ENCODE peak calls at places on chromosomes 12 and 14, in ten cellular contexts. P is SK-N-SH; U is A549; D is neuronal stem cell; Y is spleen; S is mesenchymal stem cell; G is CD8-positive, alpha-beta memory T cell; W is OCI-LY7; B is fibroblast of lung; K is effector memory CD4-positive, alpha-beta T cell. R is an unnamed sample. For H3K9me3, the result is how much of the 10 kb centered on the place peaks cover.

GRCh38 chr12:1630081-1630826 is 1.2 kb downstream of the WNT5B start:
- DNase-seq in P (peak), U (peak), D (no peak), Y (peak), S (peak), G (no peak), W (peak), B (no peak), K (no peak), R (no peak)

GRCh38 chr12:92988622-92989130 is 59.6 kb upstream of the EEA1 start:
- DNase-seq in P (no peak), U (no peak), D (no peak), Y (no peak), S (no peak), G (no peak), W (no peak), B (no peak), K (no peak), R (no peak)

GRCh38 chr14:53670701-53671100 is 285.9 kb downstream of the BMP4 start:
- DNase-seq in P (no peak), U (peak), D (no peak), Y (no peak), S (peak), G (no peak), W (no peak), B (peak), K (no peak), R (no peak)

GRCh38 chr12:30330565-30330964 is 365.1 kb downstream of the IPO8 start:
- DNase-seq in P (no peak), U (no peak), D (no peak), Y (no peak), S (no peak), G (no peak), W (no peak), B (no peak), K (no peak), R (no peak)

GRCh38 chr12:49061157-49061650 is 610 bp upstream of the KMT2D start:
- DNase-seq in P (no peak), U (no peak), D (no peak), Y (no peak), S (no peak), G (no peak), W (no peak), B (no peak), K (no peak), R (no peak)

GRCh38 chr12:22473212-22473611 is 71.1 kb downstream of the C2CD5 start:
- DNase-seq in P (no peak), U (no peak), D (no peak), Y (no peak), S (no peak), G (no peak), W (peak), B (no peak), K (no peak), R (no peak)

GRCh38 chr12:107760207-107760816 is 625 bp downstream of the PRDM4 start:
- DNase-seq in P (peak), U (peak), D (peak), Y (no peak), S (peak), G (peak), W (peak), B (peak), K (peak), R (no peak)

GRCh38 chr12:106358410-106359241 is 1.1 kb downstream of the POLR3B start:
- DNase-seq in P (peak), U (no peak), D (no peak), Y (no peak), S (peak), G (no peak), W (peak), B (peak), K (no peak), R (no peak)

GRCh38 chr12:122984612-122985358 is 4.3 kb downstream of the ARL6IP4 start:
- DNase-seq in P (no peak), U (no peak), D (no peak), Y (peak), S (peak), G (no peak), W (no peak), B (peak), K (no peak), R (no peak)

GRCh38 chr12:14369322-14369721 is 3.8 kb downstream of the ATF7IP start:
- DNase-seq in P (no peak), U (no peak), D (no peak), Y (no peak), S (no peak), G (peak), W (no peak), B (no peak), K (no peak), R (no peak)

GRCh38 chr12:123150273-123150803 is 552 bp downstream of the PITPNM2 start:
- DNase-seq in P (peak), U (peak), D (no peak), Y (peak), S (peak), G (no peak), W (no peak), B (no peak), K (no peak), R (no peak)

GRCh38 chr14:71321556-71322315 is 414.5 kb downstream of the PCNX1 start:
- DNase-seq in P (no peak), U (peak), D (peak), Y (no peak), S (peak), G (no peak), W (peak), B (peak), K (no peak), R (no peak)

GRCh38 chr12:64318605-64319004 is 72.0 kb downstream of the C12orf56 start:
- DNase-seq in P (no peak), U (peak), D (peak), Y (no peak), S (peak), G (no peak), W (no peak), B (no peak), K (no peak), R (no peak)

GRCh38 chr14:85576848-85577541 is 47.1 kb downstream of the FLRT2 start:
- DNase-seq in P (no peak), U (no peak), D (no peak), Y (no peak), S (no peak), G (no peak), W (no peak), B (peak), K (no peak), R (no peak)

GRCh38 chr12:39380090-39380489 is 62.8 kb downstream of the KIF21A start:
- DNase-seq in P (no peak), U (no peak), D (no peak), Y (no peak), S (no peak), G (no peak), W (no peak), B (no peak), K (no peak), R (no peak)

GRCh38 chr12:117172168-117172567 is 18.1 kb downstream of the FBXO21 start:
- DNase-seq in P (no peak), U (no peak), D (no peak), Y (no peak), S (no peak), G (no peak), W (no peak), B (no peak), K (no peak), R (no peak)

GRCh38 chr12:91743727-91744126 is 401.9 kb downstream of the BTG1 start:
- DNase-seq in P (peak), U (no peak), D (no peak), Y (no peak), S (no peak), G (no peak), W (no peak), B (no peak), K (no peak), R (no peak)

GRCh38 chr14:69687963-69688649 is 76.7 kb downstream of the SUSD6 start:
- DNase-seq in P (peak), U (no peak), D (no peak), Y (no peak), S (no peak), G (no peak), W (no peak), B (no peak), K (no peak), R (no peak)

GRCh38 chr14:31205681-31206535 is 1.7 kb downstream of the HECTD1 start:
- DNase-seq in P (peak), U (peak), D (no peak), Y (no peak), S (peak), G (no peak), W (peak), B (peak), K (no peak), R (no peak)

GRCh38 chr12:47226199-47226598 is 146.4 kb upstream of the AMIGO2 start:
- DNase-seq in P (no peak), U (no peak), D (no peak), Y (no peak), S (no peak), G (no peak), W (no peak), B (no peak), K (no peak), R (no peak)

GRCh38 chr14:100524933-100525243 is 62.3 kb downstream of the BEGAIN start:
- DNase-seq in P (no peak), U (peak), D (peak), Y (peak), S (no peak), G (no peak), W (peak), B (peak), K (no peak), R (peak)

GRCh38 chr14:100524233-100524932 is 62.8 kb downstream of the BEGAIN start:
- DNase-seq in P (no peak), U (no peak), D (no peak), Y (peak), S (no peak), G (no peak), W (no peak), B (no peak), K (no peak), R (no peak)

GRCh38 chr14:100526632-100527031 is 60.6 kb downstream of the BEGAIN start:
- DNase-seq in P (no peak), U (no peak), D (no peak), Y (peak), S (no peak), G (no peak), W (no peak), B (no peak), K (no peak), R (no peak)

GRCh38 chr14:100526057-100526456 is 61.2 kb downstream of the BEGAIN start:
- DNase-seq in P (no peak), U (no peak), D (no peak), Y (peak), S (no peak), G (no peak), W (no peak), B (no peak), K (no peak), R (no peak)

DNA sequence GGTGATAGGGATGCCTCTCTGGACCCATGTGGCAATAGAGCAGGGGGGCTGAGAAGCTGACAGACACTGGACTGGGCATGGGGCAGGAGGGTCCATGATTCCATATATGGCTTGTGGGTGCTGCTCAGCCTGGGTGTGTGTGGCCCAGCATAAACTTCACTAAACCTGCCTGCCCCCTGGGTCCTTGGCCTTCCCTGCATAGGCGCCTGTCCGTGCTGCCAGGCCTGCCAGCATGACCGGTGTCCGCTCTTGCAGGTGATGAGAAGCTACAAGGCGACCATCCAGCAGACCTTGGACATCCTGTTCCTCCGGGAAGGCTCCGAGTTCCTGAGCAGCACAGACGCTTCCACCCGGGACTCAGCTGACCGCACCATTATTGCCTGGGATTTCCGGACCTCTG is 61.6 kb downstream of the BEGAIN start:
- DNase-seq in P (no peak), U (no peak), D (no peak), Y (peak), S (no peak), G (no peak), W (no peak), B (no peak), K (no peak), R (peak)
- H3K4me3 ChIP-seq in P (no peak), U (no peak), D (no peak), Y (no peak), S (no peak), G (no peak), W (no peak), B (no peak), K (no peak), R (no peak)

DNA sequence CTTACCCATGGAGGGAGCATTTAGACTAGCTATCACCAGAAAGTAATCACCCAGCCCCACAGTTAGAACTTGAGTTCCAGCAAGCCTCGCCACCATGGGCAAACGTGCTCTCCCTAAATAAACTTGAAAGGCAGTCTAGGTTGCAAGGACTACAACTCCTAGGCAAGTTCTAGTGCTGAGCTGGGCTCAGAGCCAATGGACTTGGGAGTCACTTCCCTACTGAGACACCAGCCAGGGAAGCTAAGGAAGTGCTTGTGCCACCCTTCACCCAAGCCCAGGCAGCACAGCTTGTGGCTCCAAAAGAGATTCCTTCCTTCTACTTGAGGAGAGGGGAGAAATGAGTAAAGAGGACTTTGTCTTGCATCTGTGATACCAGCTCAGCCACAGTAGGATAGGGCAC is 57.9 kb downstream of the SLCO1A2 start:
- DNase-seq in P (no peak), U (no peak), D (no peak), Y (peak), S (no peak), G (no peak), W (no peak), B (no peak), K (no peak), R (no peak)
- H3K9me3 ChIP-seq in P (under half), U (under half), D (under half), Y (under half), S (under half), G (under half), W (under half), B (under half), K (under half), R (under half)

GRCh38 chr12:89461649-89462612 is 62.7 kb downstream of the GALNT4 start:
- DNase-seq in P (peak), U (peak), D (no peak), Y (no peak), S (peak), G (no peak), W (peak), B (peak), K (no peak), R (no peak)
- H3K4me3 ChIP-seq in P (peak), U (no peak), D (peak), Y (no peak), S (no peak), G (no peak), W (no peak), B (peak), K (no peak), R (no peak)

GRCh38 chr14:79841433-79841832 is 369.9 kb downstream of the DIO2 start:
- DNase-seq in P (no peak), U (no peak), D (no peak), Y (no peak), S (no peak), G (no peak), W (no peak), B (no peak), K (no peak), R (no peak)
- H3K9me3 ChIP-seq in P (under half), U (under half), D (under half), Y (under half), S (under half), G (under half), W (under half), B (under half), K (under half), R (under half)

DNA sequence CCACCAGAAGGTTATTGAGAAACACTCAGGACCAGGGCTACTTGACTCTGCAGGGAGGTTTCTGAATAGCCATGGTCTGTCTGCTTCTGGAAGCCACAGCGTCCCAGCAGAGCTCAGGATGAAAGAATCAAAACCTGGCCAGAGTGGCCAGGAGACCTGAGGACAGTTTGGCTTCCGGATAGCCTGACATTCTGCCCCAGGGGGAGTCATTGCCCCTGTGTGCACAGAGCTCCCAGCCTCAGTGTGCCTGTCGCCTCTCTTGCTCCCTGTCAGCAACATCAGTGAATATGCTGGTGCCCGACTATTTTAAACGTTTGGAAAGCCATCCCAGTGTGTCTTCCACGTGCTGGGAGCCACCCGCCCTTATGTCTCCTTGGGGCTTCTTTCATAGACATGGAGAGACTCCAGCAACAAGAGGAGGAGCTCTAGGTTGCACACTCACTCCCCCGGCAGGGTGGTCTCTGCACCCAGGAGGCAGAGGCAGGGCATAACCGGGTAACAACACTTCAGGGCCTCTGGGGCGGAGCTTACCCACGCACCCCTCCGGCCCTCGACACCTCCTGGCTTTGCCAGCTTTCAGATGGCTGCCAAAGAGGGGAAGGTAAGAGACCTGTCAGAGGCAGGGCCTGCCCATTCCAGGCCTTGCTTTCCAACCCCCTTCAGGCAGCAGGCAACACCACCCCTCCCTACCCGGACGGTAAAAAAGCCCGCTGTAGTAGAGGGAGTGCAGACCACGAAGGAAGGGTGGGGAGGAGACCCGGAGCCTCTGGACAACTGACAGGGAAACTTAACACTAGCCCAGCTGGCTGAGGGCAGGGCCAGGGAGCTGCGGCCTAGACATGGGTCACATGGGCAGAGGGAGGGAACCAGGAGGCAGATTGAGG is 19.0 kb upstream of the SLC6A12 start:
- DNase-seq in P (no peak), U (no peak), D (no peak), Y (no peak), S (no peak), G (no peak), W (no peak), B (no peak), K (no peak), R (no peak)
- H3K4me3 ChIP-seq in P (no peak), U (no peak), D (no peak), Y (no peak), S (no peak), G (no peak), W (no peak), B (no peak), K (no peak), R (no peak)

GRCh38 chr14:91679273-91679672 is 52.6 kb downstream of the CATSPERB start:
- DNase-seq in P (no peak), U (no peak), D (no peak), Y (no peak), S (no peak), G (no peak), W (no peak), B (no peak), K (no peak), R (no peak)
- H3K9me3 ChIP-seq in P (under half), U (under half), D (under half), Y (under half), S (under half), G (under half), W (under half), B (under half), K (under half), R (under half)

DNA sequence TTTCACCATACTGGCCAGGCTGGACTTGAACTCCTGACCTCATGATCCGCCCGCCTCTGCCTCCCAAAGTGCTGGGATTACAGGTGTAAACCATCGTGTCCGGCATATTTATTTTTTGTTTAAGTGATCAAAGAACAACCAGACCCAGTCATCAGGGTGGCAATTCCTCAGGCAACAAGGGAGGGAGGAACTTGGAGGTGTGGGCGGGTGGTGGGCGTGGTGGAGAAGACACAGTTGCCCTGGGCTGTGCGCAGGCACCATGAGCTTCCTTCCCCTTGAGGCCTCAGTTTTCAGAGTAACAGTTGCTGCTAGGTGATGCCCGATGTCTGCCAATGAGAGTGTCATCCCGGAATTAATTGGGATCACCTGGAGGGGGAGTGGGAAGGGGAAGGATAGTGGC is 191.7 kb downstream of the ALG10 start:
- DNase-seq in P (no peak), U (no peak), D (no peak), Y (no peak), S (no peak), G (no peak), W (no peak), B (no peak), K (no peak), R (no peak)
- H3K4me3 ChIP-seq in P (no peak), U (no peak), D (no peak), Y (no peak), S (no peak), G (no peak), W (no peak), B (no peak), K (no peak), R (no peak)

GRCh38 chr12:34402899-34403705 is 380.8 kb downstream of the ALG10 start:
- DNase-seq in P (peak), U (no peak), D (no peak), Y (peak), S (no peak), G (no peak), W (no peak), B (no peak), K (no peak), R (peak)

GRCh38 chr12:34403706-34404376 is 381.5 kb downstream of the ALG10 start:
- DNase-seq in P (peak), U (no peak), D (no peak), Y (peak), S (no peak), G (no peak), W (no peak), B (no peak), K (no peak), R (peak)

GRCh38 chr12:34405286-34406227 is 383.3 kb downstream of the ALG10 start:
- DNase-seq in P (peak), U (no peak), D (no peak), Y (peak), S (no peak), G (peak), W (no peak), B (no peak), K (no peak), R (peak)

GRCh38 chr12:34406228-34406995 is 384.1 kb downstream of the ALG10 start:
- DNase-seq in P (peak), U (no peak), D (no peak), Y (peak), S (no peak), G (no peak), W (no peak), B (no peak), K (no peak), R (peak)

GRCh38 chr12:34404377-34405285 is 382.3 kb downstream of the ALG10 start:
- DNase-seq in P (peak), U (no peak), D (no peak), Y (peak), S (no peak), G (peak), W (no peak), B (no peak), K (no peak), R (peak)
- H3K9me3 ChIP-seq in P (under half), U (under half), D (half or more), Y (half or more), S (under half), G (under half), W (under half), B (under half), K (under half), R (under half)

DNA sequence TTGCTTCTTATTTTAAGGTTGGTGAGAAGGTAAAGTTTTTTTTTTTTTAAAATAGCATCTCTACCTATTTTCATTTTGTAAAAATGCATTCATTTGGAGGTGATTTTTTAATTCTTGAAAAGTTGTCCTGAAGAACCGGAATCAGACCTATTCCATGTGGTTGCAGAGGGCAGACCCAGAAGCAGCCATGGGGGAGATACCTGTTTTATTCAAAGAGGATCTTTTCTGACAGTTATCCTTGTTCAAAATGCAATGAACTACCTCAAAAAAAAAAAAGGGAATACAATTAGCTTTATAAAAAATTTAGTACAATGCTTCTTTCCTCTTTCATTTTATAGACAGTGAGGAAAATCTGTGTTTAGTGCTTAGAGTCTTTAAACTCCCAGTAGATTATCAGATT is 8.4 kb upstream of the NEMF start:
- DNase-seq in P (no peak), U (no peak), D (no peak), Y (no peak), S (no peak), G (no peak), W (no peak), B (no peak), K (no peak), R (no peak)
- H3K4me3 ChIP-seq in P (peak), U (peak), D (peak), Y (no peak), S (no peak), G (peak), W (peak), B (peak), K (no peak), R (peak)

R was measured in RWPE2.